ENCODE peak calls at places on chromosomes 16 and 17, in five cellular contexts. D is uterus, B is nucleus accumbens, W is WTC11, S is BJ. L is an unnamed sample.

GRCh38 chr16:27289669-27290068 is 21.1 kb upstream of the NSMCE1 start:
- DNase-seq in D (no peak), B (no peak), W (no peak), S (no peak), L (no peak)

GRCh38 chr16:2507052-2507678 is 6.6 kb upstream of the ATP6V0C start:
- DNase-seq in D (no peak), B (no peak), W (no peak), S (no peak), L (no peak)

GRCh38 chr16:84404936-84405640 is 36.8 kb downstream of the ATP2C2 start:
- DNase-seq in D (no peak), B (no peak), W (no peak), S (no peak), L (no peak)

GRCh38 chr16:80527297-80527696 is 13.5 kb upstream of the DYNLRB2 start:
- DNase-seq in D (no peak), B (no peak), W (peak), S (no peak), L (no peak)

GRCh38 chr17:20122236-20122879 is 113.2 kb downstream of the SPECC1 start:
- DNase-seq in D (no peak), B (no peak), W (no peak), S (no peak), L (no peak)

GRCh38 chr17:78040561-78041400 is 82.3 kb downstream of the TNRC6C start:
- DNase-seq in D (peak), B (peak), W (no peak), S (no peak), L (no peak)

GRCh38 chr17:43479948-43480347 is 3.8 kb upstream of the DHX8 start:
- DNase-seq in D (no peak), B (no peak), W (no peak), S (no peak), L (no peak)

GRCh38 chr17:82064433-82065192 is 991 bp downstream of the DUS1L start:
- DNase-seq in D (no peak), B (no peak), W (no peak), S (no peak), L (no peak)

GRCh38 chr17:19977360-19978205 is at the start of gene AKAP10:
- DNase-seq in D (peak), B (peak), W (peak), S (no peak), L (peak)

GRCh38 chr17:40364121-40364861 is at the start of gene GJD3:
- DNase-seq in D (no peak), B (no peak), W (peak), S (no peak), L (no peak)

GRCh38 chr16:79997257-79997656 is 396.7 kb upstream of the MAF start:
- DNase-seq in D (no peak), B (no peak), W (peak), S (no peak), L (no peak)

GRCh38 chr16:77918792-77919707 is 103.3 kb upstream of the CLEC3A start:
- DNase-seq in D (no peak), B (peak), W (no peak), S (no peak), L (no peak)

GRCh38 chr16:82317411-82318168 is 147.6 kb upstream of the MPHOSPH6 start:
- DNase-seq in D (no peak), B (no peak), W (no peak), S (no peak), L (no peak)

GRCh38 chr16:84918006-84918909 is 93.1 kb downstream of the ZDHHC7 start:
- DNase-seq in D (no peak), B (no peak), W (no peak), S (no peak), L (no peak)

GRCh38 chr16:64695684-64696083 is 426.2 kb downstream of the CDH11 start:
- DNase-seq in D (no peak), B (no peak), W (no peak), S (no peak), L (no peak)

GRCh38 chr17:15103785-15104184 is 161.3 kb downstream of the PMP22 start:
- DNase-seq in D (no peak), B (no peak), W (no peak), S (no peak), L (no peak)

GRCh38 chr17:33888455-33888854 is 366.6 kb upstream of the CCL2 start:
- DNase-seq in D (no peak), B (no peak), W (no peak), S (no peak), L (no peak)

GRCh38 chr16:79272141-79272577 is 328.4 kb downstream of the MAF start:
- DNase-seq in D (no peak), B (no peak), W (no peak), S (no peak), L (no peak)

GRCh38 chr16:989354-989814 is 7.8 kb downstream of the SOX8 start:
- DNase-seq in D (no peak), B (no peak), W (no peak), S (no peak), L (no peak)

GRCh38 chr16:85829751-85830445 is 30.4 kb downstream of the COX4I1 start:
- DNase-seq in D (no peak), B (no peak), W (no peak), S (no peak), L (no peak)

GRCh38 chr17:45270828-45271418 is 9.0 kb upstream of the SPATA32 start:
- DNase-seq in D (no peak), B (no peak), W (peak), S (no peak), L (no peak)

GRCh38 chr17:21674242-21674731 is 18.0 kb upstream of the KCNJ18 start:
- DNase-seq in D (peak), B (no peak), W (no peak), S (no peak), L (no peak)

GRCh38 chr16:9177861-9178260 is 86.4 kb downstream of the HAPSTR1 start:
- DNase-seq in D (no peak), B (no peak), W (no peak), S (no peak), L (no peak)

GRCh38 chr17:62754696-62755095 is 53.4 kb downstream of the MARCHF10 start:
- DNase-seq in D (no peak), B (no peak), W (no peak), S (no peak), L (no peak)

L was measured in HFF-Myc.